ENCODE peak calls at places on chromosomes 2 and 18, in eight cellular contexts. Z, M, U, E, A, I, D and B are unnamed samples.

GRCh38 chr2:127528487-127528886 is 2.2 kb upstream of the IWS1 start:
- DNase-seq in M (no peak), U (no peak), E (no peak), D (no peak), I (no peak), A (no peak), Z (no peak), B (no peak)

GRCh38 chr2:202098336-202098735 is 25.3 kb downstream of the KIAA2012 start:
- DNase-seq in M (no peak), U (no peak), D (no peak), E (no peak), Z (no peak), A (no peak), I (no peak), B (no peak)

GRCh38 chr18:57970356-57971095 is 73.5 kb upstream of the NEDD4L start:
- DNase-seq in U (peak), A (no peak), I (peak), Z (no peak), D (no peak), M (no peak), E (no peak), B (no peak)

GRCh38 chr18:24490545-24490944 is 30.1 kb downstream of the HRH4 start:
- DNase-seq in A (no peak), E (peak), I (no peak), D (peak), U (no peak), Z (no peak), M (no peak), B (no peak)

GRCh38 chr2:10427568-10427975 is 20.6 kb downstream of the ODC1 start:
- DNase-seq in Z (no peak), D (no peak), M (no peak), U (no peak), I (no peak), E (no peak), A (no peak), B (no peak)

GRCh38 chr18:39742015-39742466 is 2176.4 kb upstream of the CELF4 start:
- DNase-seq in Z (no peak), U (peak), M (no peak), A (peak), I (no peak), D (no peak), E (no peak), B (no peak)

GRCh38 chr2:180291552-180292421 is 284.7 kb upstream of the CWC22 start:
- DNase-seq in M (no peak), Z (peak), D (no peak), U (no peak), A (peak), E (peak), I (no peak), B (no peak)

GRCh38 chr2:62306751-62307468 is 111.0 kb downstream of the B3GNT2 start:
- DNase-seq in E (no peak), U (peak), I (peak), Z (peak), A (peak), M (peak), D (no peak), B (peak)

GRCh38 chr2:73952499-73953446 is 26.1 kb downstream of the DGUOK start:
- DNase-seq in D (peak), A (peak), Z (peak), E (peak), I (no peak), U (no peak), M (no peak), B (peak)

GRCh38 chr2:47900857-47901256 is 5.4 kb downstream of the FBXO11 start:
- DNase-seq in Z (no peak), D (no peak), U (no peak), M (no peak), A (no peak), I (no peak), E (no peak), B (no peak)

GRCh38 chr2:8202139-8202538 is 479.7 kb upstream of the ID2 start:
- DNase-seq in Z (no peak), U (peak), M (no peak), E (no peak), D (no peak), I (no peak), A (no peak), B (no peak)

GRCh38 chr2:240972636-240973521 is 25.5 kb upstream of the SNED1 start:
- DNase-seq in E (peak), I (no peak), A (peak), U (peak), Z (peak), D (peak), M (no peak), B (no peak)

GRCh38 chr2:61660511-61661388 is 122.6 kb upstream of the XPO1 start:
- DNase-seq in D (no peak), M (no peak), U (no peak), Z (no peak), E (no peak), A (peak), I (no peak), B (peak)

GRCh38 chr2:120766758-120767351 is 31.2 kb downstream of the GLI2 start:
- DNase-seq in M (no peak), E (no peak), I (no peak), A (no peak), U (no peak), Z (no peak), D (no peak), B (no peak)

GRCh38 chr2:88055049-88055435 is 541 bp downstream of the KRCC1 start:
- DNase-seq in E (peak), U (peak), A (peak), I (peak), M (no peak), Z (peak), D (no peak), B (peak)

GRCh38 chr2:62459106-62459505 is 46.9 kb downstream of the TMEM17 start:
- DNase-seq in I (no peak), M (no peak), E (no peak), U (no peak), Z (no peak), A (no peak), D (no peak), B (no peak)

GRCh38 chr2:101779190-101779589 is 81.7 kb downstream of the MAP4K4 start:
- DNase-seq in A (no peak), D (no peak), E (no peak), I (no peak), U (no peak), M (no peak), Z (no peak), B (no peak)

GRCh38 chr2:212073360-212073759 is 465.2 kb downstream of the ERBB4 start:
- DNase-seq in A (no peak), Z (peak), I (no peak), U (peak), M (no peak), D (no peak), E (no peak), B (no peak)

GRCh38 chr2:234394450-234394849 is 102.4 kb downstream of the ARL4C start:
- DNase-seq in D (no peak), U (no peak), I (no peak), A (no peak), Z (no peak), E (no peak), M (no peak), B (no peak)

GRCh38 chr2:100731535-100731981 is 88.4 kb upstream of the NPAS2 start:
- DNase-seq in Z (peak), E (peak), I (no peak), M (no peak), D (peak), U (no peak), A (peak), B (peak)

GRCh38 chr18:28087173-28087563 is 89.8 kb downstream of the CDH2 start:
- DNase-seq in D (no peak), U (peak), A (peak), M (no peak), Z (no peak), I (no peak), E (no peak), B (peak)

GRCh38 chr18:3624818-3625716 is 175.1 kb downstream of the TGIF1 start:
- DNase-seq in I (peak), U (no peak), Z (peak), D (peak), M (peak), A (peak), E (peak), B (peak)

GRCh38 chr2:239444626-239445625 is 44.1 kb upstream of the HDAC4 start:
- DNase-seq in A (no peak), E (peak), I (no peak), D (peak), U (no peak), Z (peak), M (no peak), B (no peak)

GRCh38 chr2:178787934-178788333 is 19.3 kb downstream of the TTN start:
- DNase-seq in D (no peak), I (no peak), E (no peak), Z (no peak), M (no peak), U (no peak), A (no peak), B (no peak)

GRCh38 chr2:204988836-204989235 is 443.6 kb downstream of the PARD3B start:
- DNase-seq in I (no peak), D (no peak), U (no peak), A (no peak), Z (no peak), M (no peak), E (no peak), B (no peak)

GRCh38 chr2:85807756-85808155 is 54.0 kb downstream of the ATOH8 start:
- DNase-seq in A (no peak), E (no peak), I (no peak), M (no peak), D (no peak), Z (no peak), U (no peak), B (no peak)

GRCh38 chr18:8635087-8635486 is 25.9 kb downstream of the RAB12 start:
- DNase-seq in Z (no peak), A (peak), I (no peak), D (no peak), M (no peak), E (peak), U (no peak), B (peak)

GRCh38 chr18:35756506-35757117 is 175.1 kb downstream of the GALNT1 start:
- DNase-seq in E (peak), I (peak), D (peak), U (peak), A (peak), Z (peak), M (no peak), B (peak)

GRCh38 chr2:226387499-226387942 is 412.1 kb downstream of the IRS1 start:
- DNase-seq in A (no peak), I (no peak), U (no peak), E (peak), D (peak), M (no peak), Z (no peak), B (no peak)

GRCh38 chr18:46398625-46399024 is 258.4 kb downstream of the LOXHD1 start:
- DNase-seq in E (no peak), A (no peak), M (no peak), Z (no peak), D (no peak), I (no peak), U (peak), B (no peak)

GRCh38 chr18:23341383-23341782 is 111.7 kb upstream of the RIOK3 start:
- DNase-seq in I (no peak), M (no peak), U (no peak), E (no peak), Z (no peak), D (no peak), A (no peak), B (no peak)

GRCh38 chr2:214960677-214961076 is 151.2 kb upstream of the BARD1 start:
- DNase-seq in M (no peak), E (peak), I (no peak), Z (peak), A (peak), U (no peak), D (no peak), B (no peak)

GRCh38 chr18:741931-742512 is 29.6 kb upstream of the ENOSF1 start:
- DNase-seq in A (peak), U (peak), Z (peak), M (no peak), E (peak), D (peak), I (no peak), B (peak)

GRCh38 chr18:9876867-9877654 is 8.7 kb upstream of the TXNDC2 start:
- DNase-seq in M (no peak), D (peak), E (peak), Z (peak), I (no peak), U (no peak), A (peak), B (peak)

GRCh38 chr2:239583171-239583878 is 182.5 kb upstream of the HDAC4 start:
- DNase-seq in M (no peak), U (no peak), A (no peak), E (no peak), Z (no peak), I (no peak), D (no peak), B (no peak)

GRCh38 chr18:46596119-46596518 is 60.9 kb downstream of the LOXHD1 start:
- DNase-seq in U (no peak), D (no peak), A (peak), I (no peak), Z (no peak), E (no peak), M (no peak), B (no peak)

GRCh38 chr18:12271376-12272235 is 17.4 kb downstream of the CIDEA start:
- DNase-seq in A (peak), Z (peak), M (no peak), U (peak), E (peak), I (peak), D (peak), B (peak)

GRCh38 chr2:129734343-129735034 is 245.0 kb upstream of the RAB6C start:
- DNase-seq in D (no peak), Z (no peak), M (no peak), U (no peak), I (no peak), E (no peak), A (no peak), B (no peak)

GRCh38 chr2:126715111-126715510 is 59.2 kb downstream of the GYPC start:
- DNase-seq in U (no peak), D (no peak), A (no peak), M (no peak), I (no peak), Z (no peak), E (no peak), B (no peak)